ENCODE peak calls at places on chromosome 22, in four cellular contexts. K is GM12878, A is K562, M is HepG2. E is an unnamed sample.

GRCh38 chr22:42905702-42906183 is 48.7 kb upstream of the ARFGAP3 start:
- DNase-seq in K (no peak), A (no peak), M (no peak), E (no peak)

GRCh38 chr22:37503850-37504249 is 15.4 kb downstream of the CARD10 start:
- DNase-seq in K (no peak), A (no peak), M (peak; percentile 38), E (no peak)

GRCh38 chr22:21754523-21755128 is 19.0 kb upstream of the YPEL1 start:
- DNase-seq in K (no peak), A (peak; percentile 100), M (no peak), E (no peak)

GRCh38 chr22:39275814-39276443 is 31.1 kb upstream of the PDGFB start:
- DNase-seq in K (no peak), A (no peak), M (no peak), E (no peak)

GRCh38 chr22:49561976-49562375 is 265.7 kb downstream of the BRD1 start:
- DNase-seq in K (no peak), A (no peak), M (no peak), E (no peak)

GRCh38 chr22:48678171-48679135 is 1149.2 kb downstream of the BRD1 start:
- DNase-seq in K (no peak), A (no peak), M (no peak), E (no peak)

GRCh38 chr22:46587492-46588278 is 32.5 kb upstream of the GRAMD4 start:
- DNase-seq in K (peak; percentile 35), A (no peak), M (no peak), E (no peak)

GRCh38 chr22:48943567-48944432 is 883.9 kb downstream of the BRD1 start:
- DNase-seq in K (no peak), A (peak; percentile 55), M (peak; percentile 97), E (no peak)

GRCh38 chr22:19495562-19496323 is 16.0 kb downstream of the CDC45 start:
- DNase-seq in K (no peak), A (no peak), M (peak; percentile 32), E (peak; percentile 48)

DNA sequence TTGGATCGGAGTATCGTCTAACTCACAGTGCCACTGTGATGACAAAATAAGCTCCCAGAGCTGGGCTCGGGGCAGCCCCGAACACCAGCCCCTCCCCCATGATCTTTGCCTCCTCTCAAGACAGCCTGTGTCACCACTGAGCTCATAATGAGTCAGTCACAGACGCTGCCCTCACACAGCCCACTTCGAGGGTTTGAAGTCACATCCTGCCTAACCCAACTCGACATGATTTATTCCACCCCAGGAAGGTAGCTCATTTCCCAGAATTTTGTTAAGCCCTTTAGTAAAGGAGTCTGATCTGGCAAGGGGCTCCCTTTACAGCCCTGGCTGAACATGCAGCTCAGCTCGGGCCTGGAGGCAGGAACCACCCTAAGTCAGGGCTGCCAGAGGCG is 22.8 kb downstream of the MYH9 start:
- DNase-seq in K (no peak), A (peak; percentile 64), M (no peak), E (no peak)
- TF ChIP-seq CREB1 in K (peak; percentile 99), A (peak; percentile 94), M (peak; percentile 64), E (peak; percentile 36)

GRCh38 chr22:27866136-27867091 is 52.6 kb downstream of the PITPNB start:
- DNase-seq in K (no peak), A (no peak), M (peak; percentile 43), E (no peak)
- TF ChIP-seq REST in K (no peak), A (no peak), M (no peak), E (no peak)

DNA sequence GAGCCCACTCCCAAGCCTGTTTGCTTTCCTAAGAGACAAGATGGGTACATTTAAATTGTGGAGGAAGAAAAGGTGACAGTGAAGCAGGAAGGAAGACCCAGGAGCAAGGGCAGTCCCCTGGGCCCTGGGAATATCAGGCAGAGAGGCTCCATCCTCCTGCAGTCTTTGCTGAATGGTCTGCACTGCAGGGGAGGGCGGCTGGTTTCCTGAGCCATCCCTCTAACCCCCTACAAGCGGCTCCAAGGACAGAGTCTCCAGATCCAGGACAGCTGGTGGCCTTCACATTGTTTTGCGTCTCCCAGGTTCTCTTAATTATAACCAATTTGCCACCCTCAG is 53.7 kb upstream of the EMID1 start:
- DNase-seq in K (no peak), A (no peak), M (no peak), E (peak; percentile 64)
- H3K27ac ChIP-seq in K (no peak overlapping the region), A (peak overlapping the region; percentile 94), M (no peak overlapping the region), E (peak overlapping the region; percentile 41)

GRCh38 chr22:40877488-40877887 is 15.6 kb upstream of the DNAJB7 start:
- DNase-seq in K (no peak), A (no peak), M (no peak), E (no peak)
- TF ChIP-seq CREB1 in K (no peak), A (no peak), M (no peak), E (no peak)